ENCODE peak calls at places on chromosomes 7 and 10, in ten cellular contexts. O is adrenal gland; V is smooth muscle cell of the brain vasculature; D is effector CD8-positive, alpha-beta T cell; N is GDM1; Z is stimulated activated naive B cell treated with anti-CD40 and anti-IgM and Interleukin-4, amounts not matched to agents 10 μg/mL and 1 μg/mL and 100 μg/mL, for 72 hours; Y is mucosa of descending colon; A is T47D; F is fibroblast of the conjunctiva; C is stromal cell of bone marrow. L is an unnamed sample.
A peak's percentile ranks its signal among the peaks of the same experiment; 100 is the strongest.

GRCh38 chr10:7319632-7320031 is 91.2 kb downstream of the SFMBT2 start:
- DNase-seq in O (no peak), V (no peak), D (no peak), N (no peak), Z (no peak), Y (no peak), A (no peak), F (no peak), C (no peak), L (no peak)

GRCh38 chr10:61606971-61607907 is 55.5 kb upstream of the CABCOCO1 start:
- DNase-seq in O (no peak), V (no peak), D (no peak), N (no peak), Z (no peak), Y (no peak), A (no peak), F (no peak), C (no peak), L (no peak)

GRCh38 chr7:99108615-99109014 is 35.3 kb downstream of the SMURF1 start:
- DNase-seq in O (no peak), V (no peak), D (no peak), N (no peak), Z (no peak), Y (no peak), A (no peak), F (no peak), C (no peak), L (no peak)

GRCh38 chr10:69642747-69643146 is 12.7 kb downstream of the FAM241B start:
- DNase-seq in O (no peak), V (no peak), D (no peak), N (no peak), Z (no peak), Y (no peak), A (no peak), F (no peak), C (no peak), L (no peak)

GRCh38 chr10:23512355-23513058 is 73.6 kb downstream of the OTUD1 start:
- DNase-seq in O (peak; percentile 62), V (no peak), D (no peak), N (no peak), Z (no peak), Y (no peak), A (no peak), F (peak; percentile 65), C (peak; percentile 39), L (no peak)

GRCh38 chr10:96407560-96408069 is 48.8 kb upstream of the OPALIN start:
- DNase-seq in O (no peak), V (no peak), D (no peak), N (no peak), Z (no peak), Y (no peak), A (no peak), F (no peak), C (no peak), L (no peak)

GRCh38 chr10:7773845-7774801 is 13.7 kb downstream of the KIN start:
- DNase-seq in O (peak; percentile 53), V (no peak), D (no peak), N (no peak), Z (no peak), Y (peak; percentile 73), A (peak; percentile 30), F (no peak), C (no peak), L (no peak)

GRCh38 chr7:5484921-5485320 is 61.3 kb upstream of the TNRC18 start:
- DNase-seq in O (no peak), V (no peak), D (no peak), N (no peak), Z (no peak), Y (no peak), A (no peak), F (no peak), C (no peak), L (no peak)

GRCh38 chr7:141688038-141688437 is 13.9 kb downstream of the DENND11 start:
- DNase-seq in O (no peak), V (no peak), D (no peak), N (no peak), Z (no peak), Y (no peak), A (no peak), F (no peak), C (no peak), L (no peak)

GRCh38 chr10:80477813-80478212 is 23.7 kb downstream of the TSPAN14 start:
- DNase-seq in O (peak; percentile 30), V (no peak), D (no peak), N (no peak), Z (no peak), Y (no peak), A (no peak), F (peak; percentile 70), C (peak; percentile 89), L (no peak)

GRCh38 chr10:13328588-13328987 is 19.5 kb downstream of the SEPHS1 start:
- DNase-seq in O (no peak), V (no peak), D (no peak), N (no peak), Z (no peak), Y (no peak), A (no peak), F (no peak), C (no peak), L (no peak)

GRCh38 chr7:123652406-123652805 is 3.3 kb upstream of the LMOD2 start:
- DNase-seq in O (no peak), V (no peak), D (no peak), N (no peak), Z (no peak), Y (no peak), A (no peak), F (no peak), C (no peak), L (no peak)

GRCh38 chr10:122054046-122055025 is 65.4 kb downstream of the TACC2 start:
- DNase-seq in O (peak; percentile 37), V (no peak), D (no peak), N (no peak), Z (no peak), Y (peak; percentile 74), A (no peak), F (peak; percentile 60), C (no peak), L (peak; percentile 76)

GRCh38 chr7:3520206-3520605 is 219.2 kb downstream of the SDK1 start:
- DNase-seq in O (no peak), V (no peak), D (no peak), N (no peak), Z (no peak), Y (no peak), A (no peak), F (no peak), C (no peak), L (no peak)

GRCh38 chr7:96547371-96547811 is 162.3 kb downstream of the SEM1 start:
- DNase-seq in O (no peak), V (no peak), D (no peak), N (no peak), Z (no peak), Y (no peak), A (no peak), F (no peak), C (no peak), L (no peak)

GRCh38 chr7:98283127-98283886 is 1.8 kb downstream of the BRI3 start:
- DNase-seq in O (peak; percentile 64), V (no peak), D (no peak), N (no peak), Z (no peak), Y (peak; percentile 71), A (no peak), F (peak; percentile 28), C (peak; percentile 71), L (peak; percentile 60)

GRCh38 chr7:32206987-32207386 is 136.8 kb upstream of the PDE1C start:
- DNase-seq in O (no peak), V (no peak), D (no peak), N (no peak), Z (no peak), Y (no peak), A (no peak), F (no peak), C (no peak), L (no peak)

L was measured in left cardiac atrium.